ENCODE peak calls at places on chromosomes 16 and 17, in eight cellular contexts. One of them, this sample, is unnamed.
A peak's percentile ranks its signal among the peaks of the same experiment; 100 is the strongest.

GRCh38 chr16:84266451-84266850 is 26.6 kb upstream of the KCNG4 start:
- DNase-seq in heart right ventricle: peak; percentile 30
- DNase-seq in pancreas: no peak
- DNase-seq in suprapubic skin: no peak
- DNase-seq in CD8-positive, alpha-beta T cell: no peak
- DNase-seq in upper lobe of right lung: no peak
- DNase-seq in lower lobe of right lung: no peak
- DNase-seq in Panc1: no peak
- DNase-seq in this sample: no peak

GRCh38 chr17:60406887-60407286 is 15.0 kb upstream of the USP32 start:
- DNase-seq in heart right ventricle: no peak
- DNase-seq in pancreas: no peak
- DNase-seq in suprapubic skin: no peak
- DNase-seq in CD8-positive, alpha-beta T cell: no peak
- DNase-seq in upper lobe of right lung: no peak
- DNase-seq in lower lobe of right lung: no peak
- DNase-seq in Panc1: no peak
- DNase-seq in this sample: no peak

GRCh38 chr16:2939968-2940367 is 24.1 kb upstream of the KREMEN2 start:
- DNase-seq in heart right ventricle: no peak
- DNase-seq in pancreas: no peak
- DNase-seq in suprapubic skin: no peak
- DNase-seq in CD8-positive, alpha-beta T cell: no peak
- DNase-seq in upper lobe of right lung: no peak
- DNase-seq in lower lobe of right lung: no peak
- DNase-seq in Panc1: no peak
- DNase-seq in this sample: no peak

GRCh38 chr17:1047177-1047885 is 50.4 kb downstream of the TIMM22 start:
- DNase-seq in heart right ventricle: peak; percentile 72
- DNase-seq in pancreas: peak; percentile 58
- DNase-seq in suprapubic skin: no peak
- DNase-seq in CD8-positive, alpha-beta T cell: no peak
- DNase-seq in upper lobe of right lung: peak; percentile 68
- DNase-seq in lower lobe of right lung: peak; percentile 49
- DNase-seq in Panc1: no peak
- DNase-seq in this sample: no peak

GRCh38 chr16:51151951-51152663 is 1.0 kb upstream of the SALL1 start:
- DNase-seq in heart right ventricle: peak; percentile 71
- DNase-seq in pancreas: peak; percentile 76
- DNase-seq in suprapubic skin: no peak
- DNase-seq in CD8-positive, alpha-beta T cell: no peak
- DNase-seq in upper lobe of right lung: no peak
- DNase-seq in lower lobe of right lung: no peak
- DNase-seq in Panc1: no peak
- DNase-seq in this sample: peak; percentile 68

GRCh38 chr16:2785101-2785991 is 2.0 kb downstream of the PRSS33 start:
- DNase-seq in heart right ventricle: no peak
- DNase-seq in pancreas: peak; percentile 75
- DNase-seq in suprapubic skin: peak; percentile 77
- DNase-seq in CD8-positive, alpha-beta T cell: no peak
- DNase-seq in upper lobe of right lung: peak; percentile 74
- DNase-seq in lower lobe of right lung: peak; percentile 60
- DNase-seq in Panc1: no peak
- DNase-seq in this sample: peak; percentile 76

GRCh38 chr16:81652798-81653505 is 126.1 kb upstream of the PLCG2 start:
- DNase-seq in heart right ventricle: no peak
- DNase-seq in pancreas: no peak
- DNase-seq in suprapubic skin: no peak
- DNase-seq in CD8-positive, alpha-beta T cell: no peak
- DNase-seq in upper lobe of right lung: no peak
- DNase-seq in lower lobe of right lung: no peak
- DNase-seq in Panc1: no peak
- DNase-seq in this sample: no peak

GRCh38 chr16:4855371-4855770 is 8.1 kb downstream of the UBN1 start:
- DNase-seq in heart right ventricle: no peak
- DNase-seq in pancreas: no peak
- DNase-seq in suprapubic skin: no peak
- DNase-seq in CD8-positive, alpha-beta T cell: no peak
- DNase-seq in upper lobe of right lung: no peak
- DNase-seq in lower lobe of right lung: no peak
- DNase-seq in Panc1: no peak
- DNase-seq in this sample: no peak

GRCh38 chr17:77881545-77881944 is 77.0 kb upstream of the TNRC6C start:
- DNase-seq in heart right ventricle: peak; percentile 89
- DNase-seq in pancreas: no peak
- DNase-seq in suprapubic skin: peak; percentile 94
- DNase-seq in CD8-positive, alpha-beta T cell: peak; percentile 65
- DNase-seq in upper lobe of right lung: peak; percentile 87
- DNase-seq in lower lobe of right lung: peak; percentile 90
- DNase-seq in Panc1: no peak
- DNase-seq in this sample: peak; percentile 95

GRCh38 chr17:79938696-79939435 is 96.8 kb downstream of the TBC1D16 start:
- DNase-seq in heart right ventricle: no peak
- DNase-seq in pancreas: peak; percentile 64
- DNase-seq in suprapubic skin: no peak
- DNase-seq in CD8-positive, alpha-beta T cell: no peak
- DNase-seq in upper lobe of right lung: peak; percentile 52
- DNase-seq in lower lobe of right lung: peak; percentile 22
- DNase-seq in Panc1: no peak
- DNase-seq in this sample: peak; percentile 51

GRCh38 chr17:17098426-17099035 is 56.3 kb downstream of the MPRIP start:
- DNase-seq in heart right ventricle: peak; percentile 79
- DNase-seq in pancreas: peak; percentile 14
- DNase-seq in suprapubic skin: no peak
- DNase-seq in CD8-positive, alpha-beta T cell: no peak
- DNase-seq in upper lobe of right lung: no peak
- DNase-seq in lower lobe of right lung: no peak
- DNase-seq in Panc1: no peak
- DNase-seq in this sample: no peak

GRCh38 chr16:20675488-20676267 is 21.8 kb downstream of the ACSM1 start:
- DNase-seq in heart right ventricle: no peak
- DNase-seq in pancreas: peak; percentile 45
- DNase-seq in suprapubic skin: no peak
- DNase-seq in CD8-positive, alpha-beta T cell: peak; percentile 9
- DNase-seq in upper lobe of right lung: no peak
- DNase-seq in lower lobe of right lung: peak; percentile 49
- DNase-seq in Panc1: no peak
- DNase-seq in this sample: no peak

GRCh38 chr16:71722801-71723536 is 1.5 kb downstream of the PHLPP2 start:
- DNase-seq in heart right ventricle: peak; percentile 65
- DNase-seq in pancreas: peak; percentile 88
- DNase-seq in suprapubic skin: peak; percentile 89
- DNase-seq in CD8-positive, alpha-beta T cell: peak; percentile 46
- DNase-seq in upper lobe of right lung: peak; percentile 83
- DNase-seq in lower lobe of right lung: peak; percentile 70
- DNase-seq in Panc1: no peak
- DNase-seq in this sample: peak; percentile 74

GRCh38 chr16:72760581-72760980 is 287.3 kb downstream of the ZFHX3 start:
- DNase-seq in heart right ventricle: no peak
- DNase-seq in pancreas: no peak
- DNase-seq in suprapubic skin: no peak
- DNase-seq in CD8-positive, alpha-beta T cell: no peak
- DNase-seq in upper lobe of right lung: no peak
- DNase-seq in lower lobe of right lung: no peak
- DNase-seq in Panc1: no peak
- DNase-seq in this sample: no peak

GRCh38 chr16:27918755-27919154 is 144.8 kb downstream of the GSG1L start:
- DNase-seq in heart right ventricle: no peak
- DNase-seq in pancreas: no peak
- DNase-seq in suprapubic skin: no peak
- DNase-seq in CD8-positive, alpha-beta T cell: no peak
- DNase-seq in upper lobe of right lung: no peak
- DNase-seq in lower lobe of right lung: no peak
- DNase-seq in Panc1: no peak
- DNase-seq in this sample: no peak

GRCh38 chr16:21584817-21585216 is 14.6 kb upstream of the METTL9 start:
- DNase-seq in heart right ventricle: no peak
- DNase-seq in pancreas: no peak
- DNase-seq in suprapubic skin: no peak
- DNase-seq in CD8-positive, alpha-beta T cell: no peak
- DNase-seq in upper lobe of right lung: no peak
- DNase-seq in lower lobe of right lung: no peak
- DNase-seq in Panc1: no peak
- DNase-seq in this sample: no peak

GRCh38 chr17:74465378-74466110 is 890 bp upstream of the CD300A start:
- DNase-seq in heart right ventricle: no peak
- DNase-seq in pancreas: no peak
- DNase-seq in suprapubic skin: no peak
- DNase-seq in CD8-positive, alpha-beta T cell: no peak
- DNase-seq in upper lobe of right lung: no peak
- DNase-seq in lower lobe of right lung: no peak
- DNase-seq in Panc1: no peak
- DNase-seq in this sample: no peak
- H3K4me1 ChIP-seq in heart right ventricle: peaks cover 62% of the 10 kb centered on the region
- H3K4me1 ChIP-seq in pancreas: no peaks in the 10 kb centered on the region
- H3K4me1 ChIP-seq in suprapubic skin: peaks cover 5% of the 10 kb centered on the region
- H3K4me1 ChIP-seq in CD8-positive, alpha-beta T cell: peaks cover 53% of the 10 kb centered on the region
- H3K4me1 ChIP-seq in upper lobe of right lung: peaks cover 7% of the 10 kb centered on the region
- H3K4me1 ChIP-seq in lower lobe of right lung: peaks cover 19% of the 10 kb centered on the region
- H3K4me1 ChIP-seq in Panc1: no peaks in the 10 kb centered on the region
- H3K4me1 ChIP-seq in this sample: peaks cover 72% of the 10 kb centered on the region

GRCh38 chr17:81143200-81143527 is 22.1 kb upstream of the PVALEF start:
- DNase-seq in heart right ventricle: no peak
- DNase-seq in pancreas: no peak
- DNase-seq in suprapubic skin: no peak
- DNase-seq in CD8-positive, alpha-beta T cell: no peak
- DNase-seq in upper lobe of right lung: no peak
- DNase-seq in lower lobe of right lung: no peak
- DNase-seq in Panc1: no peak
- DNase-seq in this sample: no peak

GRCh38 chr17:81144423-81144781 is 20.9 kb upstream of the PVALEF start:
- DNase-seq in heart right ventricle: no peak
- DNase-seq in pancreas: no peak
- DNase-seq in suprapubic skin: no peak
- DNase-seq in CD8-positive, alpha-beta T cell: no peak
- DNase-seq in upper lobe of right lung: no peak
- DNase-seq in lower lobe of right lung: no peak
- DNase-seq in Panc1: no peak
- DNase-seq in this sample: no peak

GRCh38 chr17:81140695-81141094 is 24.6 kb upstream of the PVALEF start:
- DNase-seq in heart right ventricle: no peak
- DNase-seq in pancreas: no peak
- DNase-seq in suprapubic skin: no peak
- DNase-seq in CD8-positive, alpha-beta T cell: no peak
- DNase-seq in upper lobe of right lung: no peak
- DNase-seq in lower lobe of right lung: no peak
- DNase-seq in Panc1: no peak
- DNase-seq in this sample: no peak

GRCh38 chr17:81143717-81144422 is 21.4 kb upstream of the PVALEF start:
- DNase-seq in heart right ventricle: no peak
- DNase-seq in pancreas: no peak
- DNase-seq in suprapubic skin: no peak
- DNase-seq in CD8-positive, alpha-beta T cell: no peak
- DNase-seq in upper lobe of right lung: no peak
- DNase-seq in lower lobe of right lung: no peak
- DNase-seq in Panc1: no peak
- DNase-seq in this sample: no peak

GRCh38 chr17:81142301-81143199 is 22.8 kb upstream of the PVALEF start:
- DNase-seq in heart right ventricle: peak; percentile 81
- DNase-seq in pancreas: no peak
- DNase-seq in suprapubic skin: no peak
- DNase-seq in CD8-positive, alpha-beta T cell: peak; percentile 45
- DNase-seq in upper lobe of right lung: peak; percentile 89
- DNase-seq in lower lobe of right lung: peak; percentile 88
- DNase-seq in Panc1: peak; percentile 27
- DNase-seq in this sample: no peak
- TF ChIP-seq CTCF in heart right ventricle: peak; percentile 67
- TF ChIP-seq CTCF in pancreas: peak; percentile 68
- TF ChIP-seq CTCF in suprapubic skin: peak; percentile 17
- TF ChIP-seq CTCF in CD8-positive, alpha-beta T cell: peak; percentile 47
- TF ChIP-seq CTCF in upper lobe of right lung: peak; percentile 60
- TF ChIP-seq CTCF in lower lobe of right lung: peak; percentile 69
- TF ChIP-seq CTCF in Panc1: peak; percentile 90
- TF ChIP-seq CTCF in this sample: peak; percentile 67

GRCh38 chr17:49341356-49341755 is 20.7 kb downstream of the ZNF652 start:
- DNase-seq in heart right ventricle: no peak
- DNase-seq in pancreas: no peak
- DNase-seq in suprapubic skin: no peak
- DNase-seq in CD8-positive, alpha-beta T cell: no peak
- DNase-seq in upper lobe of right lung: no peak
- DNase-seq in lower lobe of right lung: no peak
- DNase-seq in Panc1: no peak
- DNase-seq in this sample: no peak

GRCh38 chr17:49342575-49342936 is 19.5 kb downstream of the ZNF652 start:
- DNase-seq in heart right ventricle: no peak
- DNase-seq in pancreas: no peak
- DNase-seq in suprapubic skin: no peak
- DNase-seq in CD8-positive, alpha-beta T cell: no peak
- DNase-seq in upper lobe of right lung: no peak
- DNase-seq in lower lobe of right lung: no peak
- DNase-seq in Panc1: no peak
- DNase-seq in this sample: no peak

GRCh38 chr17:49343273-49343672 is 18.8 kb downstream of the ZNF652 start:
- DNase-seq in heart right ventricle: no peak
- DNase-seq in pancreas: no peak
- DNase-seq in suprapubic skin: no peak
- DNase-seq in CD8-positive, alpha-beta T cell: no peak
- DNase-seq in upper lobe of right lung: no peak
- DNase-seq in lower lobe of right lung: no peak
- DNase-seq in Panc1: no peak
- DNase-seq in this sample: no peak

GRCh38 chr17:49349535-49349934 is 12.5 kb downstream of the ZNF652 start:
- DNase-seq in heart right ventricle: no peak
- DNase-seq in pancreas: no peak
- DNase-seq in suprapubic skin: no peak
- DNase-seq in CD8-positive, alpha-beta T cell: no peak
- DNase-seq in upper lobe of right lung: no peak
- DNase-seq in lower lobe of right lung: no peak
- DNase-seq in Panc1: no peak
- DNase-seq in this sample: no peak

GRCh38 chr17:49344914-49345313 is 17.1 kb downstream of the ZNF652 start:
- DNase-seq in heart right ventricle: no peak
- DNase-seq in pancreas: no peak
- DNase-seq in suprapubic skin: no peak
- DNase-seq in CD8-positive, alpha-beta T cell: no peak
- DNase-seq in upper lobe of right lung: no peak
- DNase-seq in lower lobe of right lung: no peak
- DNase-seq in Panc1: no peak
- DNase-seq in this sample: no peak
- H3K4me1 ChIP-seq in heart right ventricle: peaks cover 39% of the 10 kb centered on the region
- H3K4me1 ChIP-seq in pancreas: no peaks in the 10 kb centered on the region
- H3K4me1 ChIP-seq in suprapubic skin: peaks cover 23% of the 10 kb centered on the region
- H3K4me1 ChIP-seq in CD8-positive, alpha-beta T cell: peaks cover 49% of the 10 kb centered on the region
- H3K4me1 ChIP-seq in upper lobe of right lung: peaks cover 23% of the 10 kb centered on the region
- H3K4me1 ChIP-seq in lower lobe of right lung: peaks cover 24% of the 10 kb centered on the region
- H3K4me1 ChIP-seq in Panc1: peaks cover 5% of the 10 kb centered on the region
- H3K4me1 ChIP-seq in this sample: peaks cover 45% of the 10 kb centered on the region

DNA sequence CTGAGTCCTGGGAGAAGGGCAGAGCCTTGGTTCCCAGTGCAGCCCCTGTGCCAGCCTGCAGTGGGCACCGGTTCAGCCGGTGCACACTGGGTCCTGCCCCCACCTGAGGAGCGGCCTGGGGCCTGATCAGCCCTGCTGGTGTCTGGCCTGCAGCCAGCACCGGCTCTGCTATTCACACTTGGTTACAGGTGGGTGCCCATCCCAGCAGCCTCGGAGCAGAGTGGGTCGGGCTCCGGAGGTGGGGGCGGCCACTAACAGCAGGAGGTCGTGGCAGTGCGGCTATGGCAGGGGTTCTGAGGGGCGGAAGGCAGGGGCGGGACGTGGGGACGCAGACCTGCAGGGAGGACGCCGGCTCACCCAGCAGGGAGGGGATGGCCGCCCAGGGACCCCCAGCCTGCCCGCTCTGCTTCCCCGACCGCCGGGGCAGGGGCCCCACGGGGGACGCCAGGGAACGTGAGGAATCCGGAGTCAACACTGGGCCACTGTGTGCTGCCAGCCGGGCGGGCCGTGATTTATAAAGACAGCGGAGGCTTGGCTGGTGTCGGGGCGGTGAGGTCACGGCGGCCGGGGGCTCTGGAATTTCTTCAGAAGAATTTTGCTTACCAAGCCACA is 20.3 kb downstream of the METRNL start:
- DNase-seq in heart right ventricle: no peak
- DNase-seq in pancreas: no peak
- DNase-seq in suprapubic skin: no peak
- DNase-seq in CD8-positive, alpha-beta T cell: no peak
- DNase-seq in upper lobe of right lung: no peak
- DNase-seq in lower lobe of right lung: no peak
- DNase-seq in Panc1: no peak
- DNase-seq in this sample: no peak
- TF ChIP-seq CTCF in heart right ventricle: no peak
- TF ChIP-seq CTCF in pancreas: no peak
- TF ChIP-seq CTCF in suprapubic skin: no peak
- TF ChIP-seq CTCF in CD8-positive, alpha-beta T cell: no peak
- TF ChIP-seq CTCF in upper lobe of right lung: no peak
- TF ChIP-seq CTCF in lower lobe of right lung: no peak
- TF ChIP-seq CTCF in Panc1: no peak
- TF ChIP-seq CTCF in this sample: no peak